ENCODE peak calls at places on chromosome 22, in six cellular contexts. B is cardiac fibroblast, D is colonic mucosa, W is heart left ventricle, A is GM12865, P is A549. J is an unnamed sample.

GRCh38 chr22:29842740-29843139 is 4.7 kb upstream of the ASCC2 start:
- DNase-seq in D (no peak), W (no peak), B (peak; percentile 98), A (no peak), P (peak; percentile 53), J (peak; percentile 86)

GRCh38 chr22:23514317-23515038 is 65.6 kb downstream of the IGLL1 start:
- DNase-seq in A (no peak), D (no peak), B (no peak), P (no peak), W (peak; percentile 8), J (no peak)

GRCh38 chr22:50444663-50445062 is 30.2 kb downstream of the SBF1 start:
- DNase-seq in D (peak; percentile 47), W (no peak), B (peak; percentile 80), A (no peak), P (no peak), J (peak; percentile 75)

GRCh38 chr22:17990167-17990566 is 34.2 kb downstream of the MICAL3 start:
- DNase-seq in A (no peak), W (no peak), D (no peak), P (no peak), B (no peak), J (no peak)

GRCh38 chr22:48398181-48398905 is 1429.3 kb downstream of the BRD1 start:
- DNase-seq in W (no peak), A (no peak), D (no peak), B (no peak), P (no peak), J (no peak)

GRCh38 chr22:49087163-49087562 is 740.5 kb downstream of the BRD1 start:
- DNase-seq in P (no peak), B (no peak), D (no peak), W (no peak), A (no peak), J (no peak)

GRCh38 chr22:48089601-48090331 is 1327.3 kb downstream of the TBC1D22A start:
- DNase-seq in P (peak; percentile 16), A (no peak), D (peak; percentile 52), W (no peak), B (peak; percentile 4), J (no peak)

GRCh38 chr22:23231471-23232093 is 51.3 kb downstream of the BCR start:
- DNase-seq in A (no peak), W (peak; percentile 62), B (no peak), P (no peak), D (no peak), J (no peak)

GRCh38 chr22:26259510-26259909 is 90.2 kb downstream of the SEZ6L start:
- DNase-seq in B (peak; percentile 13), D (no peak), P (no peak), A (peak; percentile 32), W (peak; percentile 35), J (peak; percentile 1)

GRCh38 chr22:20750461-20751184 is 23.3 kb upstream of the SERPIND1 start:
- DNase-seq in P (peak; percentile 22), W (peak; percentile 75), A (peak; percentile 86), D (peak; percentile 46), B (peak; percentile 92), J (peak; percentile 84)

GRCh38 chr22:38756631-38757463 is 1.0 kb upstream of the SUN2 start:
- DNase-seq in A (peak; percentile 39), B (no peak), W (peak; percentile 34), P (no peak), D (peak; percentile 39), J (no peak)

GRCh38 chr22:28015676-28016601 is 96.9 kb upstream of the PITPNB start:
- DNase-seq in P (no peak), D (no peak), A (no peak), B (no peak), W (peak; percentile 27), J (no peak)

GRCh38 chr22:48075604-48076400 is 1313.4 kb downstream of the TBC1D22A start:
- DNase-seq in A (no peak), P (no peak), B (no peak), W (no peak), D (no peak), J (no peak)

GRCh38 chr22:17086301-17086700 is 1.5 kb downstream of the IL17RA start:
- DNase-seq in A (no peak), P (no peak), W (no peak), B (peak; percentile 42), D (no peak), J (no peak)

GRCh38 chr22:50715250-50715649 is 22.8 kb upstream of the ACR start:
- DNase-seq in W (peak; percentile 19), P (no peak), A (no peak), D (no peak), B (no peak), J (no peak)

GRCh38 chr22:23278883-23279675 is 98.8 kb downstream of the BCR start:
- DNase-seq in W (no peak), P (peak; percentile 32), B (no peak), D (peak; percentile 84), A (no peak), J (no peak)

GRCh38 chr22:43222987-43223386 is 36.1 kb upstream of the TTLL12 start:
- DNase-seq in B (no peak), A (no peak), W (no peak), D (no peak), P (no peak), J (no peak)

GRCh38 chr22:22748756-22749155 is 104.3 kb downstream of the GGTLC2 start:
- DNase-seq in A (no peak), B (no peak), P (no peak), D (no peak), W (no peak), J (no peak)

GRCh38 chr22:35627267-35628041 is 10.3 kb upstream of the MB start:
- DNase-seq in A (peak; percentile 83), B (peak; percentile 93), D (peak; percentile 91), P (peak; percentile 66), W (peak; percentile 86), J (peak; percentile 96)

GRCh38 chr22:43226368-43226979 is 39.5 kb upstream of the TTLL12 start:
- DNase-seq in P (no peak), D (no peak), B (no peak), W (no peak), A (no peak), J (peak; percentile 5)

GRCh38 chr22:36355362-36355761 is 32.4 kb downstream of the MYH9 start:
- DNase-seq in P (no peak), D (no peak), B (peak; percentile 73), A (peak; percentile 45), W (no peak), J (no peak)

GRCh38 chr22:34414467-34415440 is 494.5 kb upstream of the LARGE1 start:
- DNase-seq in D (peak; percentile 62), A (peak; percentile 88), B (peak; percentile 25), W (peak; percentile 24), P (peak; percentile 1), J (no peak)

GRCh38 chr22:39546064-39546365 is 13.5 kb upstream of the RPS19BP1 start:
- DNase-seq in A (no peak), D (no peak), W (no peak), B (no peak), P (no peak), J (no peak)

GRCh38 chr22:20996031-20996410 is 5.9 kb downstream of the THAP7 start:
- DNase-seq in P (no peak), A (no peak), B (no peak), W (no peak), D (no peak), J (no peak)

DNA sequence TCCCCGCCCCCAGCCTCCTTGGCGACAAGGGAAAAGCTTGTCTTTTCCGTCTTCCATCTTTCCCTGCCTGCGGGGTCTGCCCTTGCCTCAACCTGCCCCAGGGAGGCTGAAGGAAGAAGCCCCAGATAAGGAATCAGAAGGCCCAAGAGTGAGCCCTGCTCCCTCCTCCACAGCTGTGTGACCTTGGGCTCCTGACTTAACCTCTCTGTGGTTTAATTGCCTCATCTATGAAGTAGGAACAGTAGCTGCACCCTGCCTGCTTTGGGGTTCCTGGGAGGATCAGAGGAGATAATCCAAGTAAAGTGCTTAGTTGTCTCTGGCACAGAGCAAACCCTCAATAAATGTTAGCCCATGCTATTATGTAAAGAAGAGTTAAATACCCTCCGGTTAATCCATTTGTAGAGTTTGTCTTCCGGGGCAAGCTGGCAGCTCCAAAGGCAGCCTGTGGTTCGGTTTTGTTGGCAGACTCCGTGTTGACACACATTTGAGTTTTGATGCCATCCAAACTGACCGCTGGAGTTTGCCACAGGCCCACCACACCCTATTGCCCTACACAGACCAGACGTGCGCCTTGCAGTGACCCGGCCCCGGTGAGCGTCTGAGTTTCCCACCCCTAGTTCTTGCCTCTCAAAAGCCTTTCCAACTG is 25.3 kb downstream of the ELFN2 start:
- DNase-seq in A (no peak), D (no peak), P (no peak), B (no peak), W (no peak), J (no peak)
- TF ChIP-seq CTCF in A (no peak), D (no peak), P (no peak), B (no peak), W (no peak), J (no peak)

GRCh38 chr22:31062566-31063230 is 18.4 kb upstream of the SMTN start:
- DNase-seq in D (no peak), P (no peak), B (peak; percentile 49), A (no peak), W (no peak), J (no peak)

GRCh38 chr22:31068970-31069369 is 12.1 kb upstream of the SMTN start:
- DNase-seq in D (no peak), P (no peak), B (no peak), A (no peak), W (no peak), J (no peak)

GRCh38 chr22:31064369-31064768 is 16.7 kb upstream of the SMTN start:
- DNase-seq in P (no peak), A (no peak), B (no peak), D (no peak), W (no peak), J (no peak)
- H3K4me3 ChIP-seq in P (no peak overlapping the region), A (peak overlapping the region; percentile 6), B (no peak overlapping the region), D (no peak overlapping the region), W (no peak overlapping the region), J (no peak overlapping the region)

GRCh38 chr22:31738566-31738965 is 11.4 kb downstream of the PRR14L start:
- DNase-seq in W (no peak), P (no peak), D (no peak), A (no peak), B (no peak), J (no peak)
- TF ChIP-seq CTCF in W (no peak), P (no peak), D (no peak), A (no peak), B (no peak), J (no peak)

DNA sequence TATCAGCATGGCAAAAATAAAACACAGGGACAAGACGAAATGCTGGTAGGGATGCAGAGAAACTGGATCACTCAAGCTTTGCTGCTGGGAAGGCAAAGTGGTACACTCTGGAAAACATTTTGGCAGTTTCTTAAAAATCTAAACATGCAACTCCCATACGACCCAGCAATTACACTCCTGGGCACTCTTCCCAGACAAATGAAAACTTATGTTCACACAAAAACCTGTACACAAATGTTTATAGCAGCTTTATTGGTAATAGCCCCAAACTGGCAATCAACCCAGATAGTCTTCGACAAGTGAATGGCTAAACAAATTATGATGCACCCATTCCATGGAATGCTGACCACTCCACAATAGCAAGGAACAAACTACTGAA is 35.8 kb upstream of the PRR5 start:
- DNase-seq in B (no peak), D (no peak), A (no peak), W (no peak), P (no peak), J (no peak)
- H3K4me3 ChIP-seq in B (no peak overlapping the region), D (no peak overlapping the region), A (no peak overlapping the region), W (no peak overlapping the region), P (no peak overlapping the region), J (no peak overlapping the region)